ENCODE peak calls at places on chromosomes 1 and 21, in ten cellular contexts. B is left ventricle myocardium inferior; F is NCI-H510A treated with DMSO at 0.1 percent for 48 hours; J is GM04504; H is activated CD4-positive, alpha-beta T cell treated with anti-CD3 and anti-CD28 coated beads for 24 hours; D is AG10803; K is AG08395; V is body of pancreas; X is NCI-H460; Y is type B pancreatic cell. T is an unnamed sample.

GRCh38 chr1:206411321-206411720 is 59.0 kb upstream of the IKBKE start:
- DNase-seq in B (no peak), F (no peak), J (no peak), H (no peak), D (no peak), K (no peak), V (no peak), X (no peak), Y (no peak), T (no peak)

GRCh38 chr1:64087768-64088167 is 115.7 kb upstream of the UBE2U start:
- DNase-seq in B (no peak), F (no peak), J (no peak), H (no peak), D (peak), K (peak), V (no peak), X (no peak), Y (no peak), T (no peak)

GRCh38 chr1:38815903-38816627 is 43.5 kb downstream of the RRAGC start:
- DNase-seq in B (no peak), F (peak), J (no peak), H (no peak), D (no peak), K (no peak), V (no peak), X (no peak), Y (no peak), T (no peak)

GRCh38 chr21:46317710-46318463 is 5.8 kb downstream of the C21orf58 start:
- DNase-seq in B (peak), F (peak), J (no peak), H (no peak), D (no peak), K (no peak), V (peak), X (no peak), Y (no peak), T (no peak)

GRCh38 chr1:3831689-3832088 is 25.3 kb downstream of the CEP104 start:
- DNase-seq in B (no peak), F (no peak), J (peak), H (no peak), D (peak), K (peak), V (no peak), X (no peak), Y (no peak), T (no peak)

GRCh38 chr1:60017831-60018230 is 55.7 kb downstream of the C1orf87 start:
- DNase-seq in B (no peak), F (no peak), J (no peak), H (no peak), D (no peak), K (no peak), V (no peak), X (no peak), Y (no peak), T (no peak)

GRCh38 chr1:83934550-83934949 is 64.4 kb downstream of the TTLL7 start:
- DNase-seq in B (no peak), F (no peak), J (no peak), H (no peak), D (no peak), K (no peak), V (no peak), X (no peak), Y (no peak), T (no peak)

GRCh38 chr1:234490789-234491479 is 12.0 kb upstream of the TARBP1 start:
- DNase-seq in B (no peak), F (no peak), J (no peak), H (no peak), D (no peak), K (no peak), V (no peak), X (no peak), Y (no peak), T (no peak)

GRCh38 chr21:41837756-41838297 is 41.3 kb downstream of the PRDM15 start:
- DNase-seq in B (no peak), F (no peak), J (no peak), H (no peak), D (no peak), K (no peak), V (no peak), X (no peak), Y (no peak), T (no peak)

GRCh38 chr1:101366513-101367215 is 129.8 kb downstream of the S1PR1 start:
- DNase-seq in B (no peak), F (no peak), J (no peak), H (no peak), D (peak), K (peak), V (no peak), X (no peak), Y (no peak), T (no peak)

GRCh38 chr1:70487910-70488665 is 77.0 kb downstream of the CTH start:
- DNase-seq in B (no peak), F (no peak), J (no peak), H (no peak), D (no peak), K (peak), V (peak), X (peak), Y (no peak), T (no peak)

GRCh38 chr1:65141394-65141793 is 6.6 kb upstream of the AK4 start:
- DNase-seq in B (no peak), F (no peak), J (no peak), H (no peak), D (peak), K (peak), V (no peak), X (no peak), Y (peak), T (no peak)

GRCh38 chr21:37060296-37060695 is 12.6 kb downstream of the PIGP start:
- DNase-seq in B (no peak), F (peak), J (peak), H (no peak), D (peak), K (peak), V (peak), X (peak), Y (no peak), T (peak)

GRCh38 chr1:11653616-11654570 is at the start of gene FBXO2:
- DNase-seq in B (peak), F (no peak), J (no peak), H (no peak), D (no peak), K (peak), V (peak), X (no peak), Y (no peak), T (no peak)

GRCh38 chr1:70427976-70428375 is 16.9 kb downstream of the CTH start:
- DNase-seq in B (no peak), F (no peak), J (no peak), H (no peak), D (peak), K (no peak), V (no peak), X (no peak), Y (no peak), T (no peak)

GRCh38 chr1:25100151-25100841 is 132.0 kb downstream of the SYF2 start:
- DNase-seq in B (no peak), F (peak), J (no peak), H (no peak), D (no peak), K (no peak), V (no peak), X (no peak), Y (no peak), T (no peak)

GRCh38 chr1:51344602-51345299 is 14.4 kb upstream of the TTC39A start:
- DNase-seq in B (no peak), F (peak), J (no peak), H (no peak), D (no peak), K (no peak), V (peak), X (no peak), Y (no peak), T (no peak)

T was measured in right atrium auricular region.